ENCODE peak calls at places on chromosomes 1 and 21, in six cellular contexts. One of them, this sample, is unnamed.

GRCh38 chr1:61111084-61112050 is 29.0 kb downstream of the NFIA start:
- DNase-seq in CMK: no peak
- DNase-seq in stimulated activated CD4-positive, alpha-beta T cell treated with anti-CD3 and anti-CD28 coated beads, Interleukin-1b, Interleukin-23, amount 100 ng/mL, for 24 hours: no peak
- DNase-seq in stimulated activated CD8-positive, alpha-beta memory T cell treated with anti-CD3 and anti-CD28 coated beads, Interleukin-2, amount 100 ng/mL, for 48 hours: no peak
- DNase-seq in A549: no peak
- DNase-seq in RKO: no peak
- DNase-seq in this sample: no peak

GRCh38 chr1:222048030-222048632 is 306.2 kb upstream of the DUSP10 start:
- DNase-seq in CMK: no peak
- DNase-seq in stimulated activated CD8-positive, alpha-beta memory T cell treated with anti-CD3 and anti-CD28 coated beads, Interleukin-2, amount 100 ng/mL, for 48 hours: no peak
- DNase-seq in stimulated activated CD4-positive, alpha-beta T cell treated with anti-CD3 and anti-CD28 coated beads, Interleukin-1b, Interleukin-23, amount 100 ng/mL, for 24 hours: no peak
- DNase-seq in RKO: peak
- DNase-seq in A549: no peak
- DNase-seq in this sample: no peak

GRCh38 chr1:35809156-35810095 is 1.6 kb downstream of the AGO4 start:
- DNase-seq in CMK: no peak
- DNase-seq in stimulated activated CD8-positive, alpha-beta memory T cell treated with anti-CD3 and anti-CD28 coated beads, Interleukin-2, amount 100 ng/mL, for 48 hours: no peak
- DNase-seq in stimulated activated CD4-positive, alpha-beta T cell treated with anti-CD3 and anti-CD28 coated beads, Interleukin-1b, Interleukin-23, amount 100 ng/mL, for 24 hours: no peak
- DNase-seq in A549: no peak
- DNase-seq in RKO: no peak
- DNase-seq in this sample: no peak

GRCh38 chr1:67627906-67628305 is 57.1 kb upstream of the GADD45A start:
- DNase-seq in RKO: no peak
- DNase-seq in stimulated activated CD4-positive, alpha-beta T cell treated with anti-CD3 and anti-CD28 coated beads, Interleukin-1b, Interleukin-23, amount 100 ng/mL, for 24 hours: no peak
- DNase-seq in stimulated activated CD8-positive, alpha-beta memory T cell treated with anti-CD3 and anti-CD28 coated beads, Interleukin-2, amount 100 ng/mL, for 48 hours: no peak
- DNase-seq in A549: no peak
- DNase-seq in CMK: no peak
- DNase-seq in this sample: no peak

GRCh38 chr1:26320896-26321295 is 3.1 kb downstream of the CD52 start:
- DNase-seq in RKO: no peak
- DNase-seq in stimulated activated CD8-positive, alpha-beta memory T cell treated with anti-CD3 and anti-CD28 coated beads, Interleukin-2, amount 100 ng/mL, for 48 hours: no peak
- DNase-seq in stimulated activated CD4-positive, alpha-beta T cell treated with anti-CD3 and anti-CD28 coated beads, Interleukin-1b, Interleukin-23, amount 100 ng/mL, for 24 hours: no peak
- DNase-seq in CMK: no peak
- DNase-seq in A549: no peak
- DNase-seq in this sample: no peak

GRCh38 chr1:41884256-41885240 is 34.2 kb downstream of the HIVEP3 start:
- DNase-seq in stimulated activated CD8-positive, alpha-beta memory T cell treated with anti-CD3 and anti-CD28 coated beads, Interleukin-2, amount 100 ng/mL, for 48 hours: no peak
- DNase-seq in stimulated activated CD4-positive, alpha-beta T cell treated with anti-CD3 and anti-CD28 coated beads, Interleukin-1b, Interleukin-23, amount 100 ng/mL, for 24 hours: no peak
- DNase-seq in A549: no peak
- DNase-seq in RKO: no peak
- DNase-seq in CMK: no peak
- DNase-seq in this sample: no peak

GRCh38 chr1:54335396-54336056 is 70.7 kb downstream of the SSBP3 start:
- DNase-seq in stimulated activated CD4-positive, alpha-beta T cell treated with anti-CD3 and anti-CD28 coated beads, Interleukin-1b, Interleukin-23, amount 100 ng/mL, for 24 hours: no peak
- DNase-seq in A549: no peak
- DNase-seq in stimulated activated CD8-positive, alpha-beta memory T cell treated with anti-CD3 and anti-CD28 coated beads, Interleukin-2, amount 100 ng/mL, for 48 hours: no peak
- DNase-seq in CMK: no peak
- DNase-seq in RKO: no peak
- DNase-seq in this sample: peak

GRCh38 chr1:180918519-180918918 is 5.8 kb downstream of the KIAA1614 start:
- DNase-seq in stimulated activated CD4-positive, alpha-beta T cell treated with anti-CD3 and anti-CD28 coated beads, Interleukin-1b, Interleukin-23, amount 100 ng/mL, for 24 hours: no peak
- DNase-seq in A549: no peak
- DNase-seq in RKO: no peak
- DNase-seq in CMK: no peak
- DNase-seq in stimulated activated CD8-positive, alpha-beta memory T cell treated with anti-CD3 and anti-CD28 coated beads, Interleukin-2, amount 100 ng/mL, for 48 hours: no peak
- DNase-seq in this sample: no peak

GRCh38 chr21:28959367-28960099 is 33.1 kb downstream of the LTN1 start:
- DNase-seq in CMK: no peak
- DNase-seq in stimulated activated CD4-positive, alpha-beta T cell treated with anti-CD3 and anti-CD28 coated beads, Interleukin-1b, Interleukin-23, amount 100 ng/mL, for 24 hours: no peak
- DNase-seq in RKO: peak
- DNase-seq in A549: peak
- DNase-seq in stimulated activated CD8-positive, alpha-beta memory T cell treated with anti-CD3 and anti-CD28 coated beads, Interleukin-2, amount 100 ng/mL, for 48 hours: no peak
- DNase-seq in this sample: peak

GRCh38 chr1:228035844-228036243 is 29.0 kb downstream of the WNT3A start:
- DNase-seq in CMK: peak
- DNase-seq in RKO: no peak
- DNase-seq in stimulated activated CD4-positive, alpha-beta T cell treated with anti-CD3 and anti-CD28 coated beads, Interleukin-1b, Interleukin-23, amount 100 ng/mL, for 24 hours: no peak
- DNase-seq in A549: no peak
- DNase-seq in stimulated activated CD8-positive, alpha-beta memory T cell treated with anti-CD3 and anti-CD28 coated beads, Interleukin-2, amount 100 ng/mL, for 48 hours: no peak
- DNase-seq in this sample: no peak

GRCh38 chr1:204207136-204207616 is 6.6 kb downstream of the GOLT1A start:
- DNase-seq in CMK: no peak
- DNase-seq in A549: peak
- DNase-seq in stimulated activated CD8-positive, alpha-beta memory T cell treated with anti-CD3 and anti-CD28 coated beads, Interleukin-2, amount 100 ng/mL, for 48 hours: peak
- DNase-seq in stimulated activated CD4-positive, alpha-beta T cell treated with anti-CD3 and anti-CD28 coated beads, Interleukin-1b, Interleukin-23, amount 100 ng/mL, for 24 hours: peak
- DNase-seq in RKO: peak
- DNase-seq in this sample: peak

GRCh38 chr1:248823517-248824001 is 2.2 kb downstream of the SH3BP5L start:
- DNase-seq in CMK: no peak
- DNase-seq in A549: no peak
- DNase-seq in stimulated activated CD4-positive, alpha-beta T cell treated with anti-CD3 and anti-CD28 coated beads, Interleukin-1b, Interleukin-23, amount 100 ng/mL, for 24 hours: no peak
- DNase-seq in stimulated activated CD8-positive, alpha-beta memory T cell treated with anti-CD3 and anti-CD28 coated beads, Interleukin-2, amount 100 ng/mL, for 48 hours: no peak
- DNase-seq in RKO: peak
- DNase-seq in this sample: peak